ENCODE peak calls at places on chromosomes 4 and X, in five cellular contexts. W is cardiac muscle cell; R is CD8-positive, alpha-beta T cell; V is heart right ventricle; B is AG04450. C is an unnamed sample.

GRCh38 chr4:169099775-169100180 is 89.7 kb upstream of the CBR4 start:
- DNase-seq in W (peak; percentile 69), R (no peak), V (peak; percentile 69), B (no peak), C (no peak)

GRCh38 chrX:39367429-39367828 is 566.2 kb downstream of the MID1IP1 start:
- DNase-seq in W (no peak), R (no peak), V (no peak), B (no peak), C (no peak)

GRCh38 chrX:123731258-123731986 is 1.4 kb downstream of the THOC2 start:
- DNase-seq in W (peak; percentile 54), R (no peak), V (no peak), B (no peak), C (no peak)

GRCh38 chrX:6226053-6226645 is 2.5 kb downstream of the NLGN4X start:
- DNase-seq in W (no peak), R (no peak), V (no peak), B (no peak), C (no peak)

GRCh38 chrX:118347131-118347530 is 1.2 kb downstream of the WDR44 start:
- DNase-seq in W (peak; percentile 56), R (no peak), V (no peak), B (no peak), C (no peak)

GRCh38 chr4:154562697-154563254 is at the start of gene FGB:
- DNase-seq in W (no peak), R (no peak), V (no peak), B (no peak), C (no peak)

GRCh38 chrX:32530802-32531403 is 680.4 kb downstream of the DMD start:
- DNase-seq in W (peak; percentile 56), R (no peak), V (no peak), B (peak; percentile 1), C (no peak)

GRCh38 chr4:182307746-182308145 is 64.5 kb downstream of the TENM3 start:
- DNase-seq in W (peak; percentile 90), R (no peak), V (no peak), B (peak; percentile 91), C (no peak)

GRCh38 chr4:98861100-98861499 is 67.8 kb downstream of the EIF4E start:
- DNase-seq in W (peak; percentile 24), R (no peak), V (no peak), B (no peak), C (no peak)

GRCh38 chr4:41696768-41697167 is 51.8 kb downstream of the PHOX2B start:
- DNase-seq in W (no peak), R (no peak), V (no peak), B (no peak), C (no peak)

GRCh38 chr4:73376962-73377361 is 27.1 kb upstream of the ALB start:
- DNase-seq in W (no peak), R (no peak), V (no peak), B (no peak), C (no peak)

GRCh38 chr4:15778742-15779231 is 659 bp downstream of the CD38 start:
- DNase-seq in W (peak; percentile 32), R (peak; percentile 52), V (peak; percentile 18), B (no peak), C (no peak)

GRCh38 chr4:33323393-33323792 is 2603.2 kb downstream of the PCDH7 start:
- DNase-seq in W (no peak), R (no peak), V (no peak), B (no peak), C (no peak)

GRCh38 chrX:71525316-71525715 is 7.6 kb upstream of the OGT start:
- DNase-seq in W (no peak), R (no peak), V (no peak), B (no peak), C (no peak)

GRCh38 chr4:55218041-55218440 is 92.6 kb upstream of the KDR start:
- DNase-seq in W (no peak), R (no peak), V (no peak), B (no peak), C (no peak)

GRCh38 chrX:136823175-136823574 is 42.4 kb upstream of the ARHGEF6 start:
- DNase-seq in W (no peak), R (no peak), V (no peak), B (no peak), C (no peak)

GRCh38 chrX:4825550-4825949 is 1112.1 kb upstream of the PRKX start:
- DNase-seq in W (no peak), R (no peak), V (no peak), B (no peak), C (no peak)

GRCh38 chrX:70455366-70456202 is 10.9 kb downstream of the DLG3 start:
- DNase-seq in W (no peak), R (no peak), V (no peak), B (no peak), C (no peak)

GRCh38 chr4:134078230-134078914 is 123.2 kb downstream of the PABPC4L start:
- DNase-seq in W (peak; percentile 3), R (no peak), V (no peak), B (no peak), C (no peak)

GRCh38 chrX:76148753-76149152 is 24.1 kb upstream of the PBDC1 start:
- DNase-seq in W (peak; percentile 39), R (peak; percentile 67), V (peak; percentile 21), B (no peak), C (no peak)

GRCh38 chr4:158863296-158863695 is 94.5 kb downstream of the FNIP2 start:
- DNase-seq in W (no peak), R (no peak), V (no peak), B (no peak), C (no peak)

GRCh38 chrX:106894978-106895452 is 8.1 kb downstream of the RIPPLY1 start:
- DNase-seq in W (peak; percentile 72), R (no peak), V (peak; percentile 7), B (peak; percentile 29), C (no peak)

GRCh38 chr4:39134674-39135073 is 47.7 kb upstream of the WDR19 start:
- DNase-seq in W (no peak), R (no peak), V (no peak), B (no peak), C (no peak)

GRCh38 chr4:168773388-168774195 is 236.5 kb downstream of the CBR4 start:
- DNase-seq in W (no peak), R (no peak), V (no peak), B (no peak), C (no peak)

GRCh38 chr4:75637827-75638226 is 7.5 kb upstream of the CDKL2 start:
- DNase-seq in W (no peak), R (no peak), V (no peak), B (no peak), C (no peak)

GRCh38 chr4:80263541-80264351 is 2.7 kb upstream of the FGF5 start:
- DNase-seq in W (peak; percentile 15), R (no peak), V (no peak), B (no peak), C (no peak)

GRCh38 chr4:25454491-25454890 is 77.4 kb downstream of the ANAPC4 start:
- DNase-seq in W (no peak), R (no peak), V (no peak), B (no peak), C (no peak)

GRCh38 chr4:172707622-172708021 is 461.0 kb upstream of the GALNT7 start:
- DNase-seq in W (no peak), R (no peak), V (no peak), B (no peak), C (no peak)

GRCh38 chr4:76087007-76087769 is 12.7 kb downstream of the ART3 start:
- DNase-seq in W (peak; percentile 80), R (no peak), V (peak; percentile 57), B (peak; percentile 7), C (no peak)

GRCh38 chr4:118969359-118969758 is 80.7 kb downstream of the SYNPO2 start:
- DNase-seq in W (peak; percentile 80), R (no peak), V (peak; percentile 63), B (no peak), C (no peak)

GRCh38 chrX:72258174-72258573 is 18.9 kb downstream of the RPS4X start:
- DNase-seq in W (peak; percentile 77), R (no peak), V (no peak), B (peak; percentile 57), C (no peak)

GRCh38 chr4:128310266-128310697 is 22.7 kb upstream of the PGRMC2 start:
- DNase-seq in W (peak; percentile 35), R (no peak), V (peak; percentile 35), B (no peak), C (no peak)

GRCh38 chr4:111631157-111631999 is 513.9 kb upstream of the FAM241A start:
- DNase-seq in W (peak; percentile 35), R (no peak), V (no peak), B (no peak), C (no peak)

GRCh38 chrX:42615161-42615563 is 162.8 kb downstream of the PPP1R2C start:
- DNase-seq in W (peak; percentile 0), R (no peak), V (no peak), B (no peak), C (peak; percentile 5)
- TF ChIP-seq CTCF in W (no peak), R (no peak), V (no peak), B (no peak), C (peak; percentile 35)

DNA sequence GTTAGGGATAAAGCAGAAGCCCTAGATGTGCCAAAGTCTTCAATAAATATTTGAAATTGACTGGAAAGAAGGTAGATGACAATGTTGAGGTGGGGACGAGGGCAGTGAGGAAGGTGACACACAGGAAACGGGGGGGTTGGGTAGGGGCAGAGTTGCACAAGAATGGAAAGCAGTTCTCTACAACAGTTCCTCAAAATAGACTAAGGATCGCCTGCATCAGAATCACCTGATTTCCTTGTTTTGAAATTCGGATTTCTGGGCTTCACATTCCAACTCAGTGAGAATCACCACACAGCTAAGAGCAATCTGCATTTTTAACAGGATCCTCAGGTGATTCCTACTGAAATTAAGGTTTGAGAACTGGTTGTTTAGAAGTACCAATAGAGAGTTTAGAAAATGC is 70.6 kb downstream of the ARFIP1 start:
- DNase-seq in W (peak; percentile 27), R (peak; percentile 45), V (peak; percentile 31), B (no peak), C (no peak)
- TF ChIP-seq CTCF in W (no peak), R (no peak), V (no peak), B (no peak), C (no peak)

GRCh38 chr4:189117426-189117825 is 823.2 kb upstream of the FRG1 start:
- DNase-seq in W (no peak), R (no peak), V (no peak), B (no peak), C (no peak)
- TF ChIP-seq CTCF in W (no peak), R (no peak), V (no peak), B (no peak), C (no peak)

GRCh38 chr4:186342582-186342981 is 76.6 kb downstream of the F11 start:
- DNase-seq in W (no peak), R (no peak), V (no peak), B (no peak), C (no peak)

GRCh38 chr4:186348433-186348832 is 82.4 kb downstream of the F11 start:
- DNase-seq in W (no peak), R (no peak), V (no peak), B (no peak), C (no peak)

GRCh38 chr4:186341655-186342054 is 75.7 kb downstream of the F11 start:
- DNase-seq in W (no peak), R (no peak), V (no peak), B (no peak), C (no peak)

GRCh38 chr4:186347743-186348142 is 81.8 kb downstream of the F11 start:
- DNase-seq in W (no peak), R (no peak), V (no peak), B (no peak), C (no peak)

GRCh38 chr4:186345184-186345583 is 79.2 kb downstream of the F11 start:
- DNase-seq in W (no peak), R (no peak), V (no peak), B (no peak), C (no peak)
- TF ChIP-seq CTCF in W (no peak), R (no peak), V (no peak), B (no peak), C (no peak)

GRCh38 chrX:68945603-68946228 is 116.9 kb downstream of the EFNB1 start:
- DNase-seq in W (peak; percentile 82), R (no peak), V (no peak), B (no peak), C (no peak)
- TF ChIP-seq CTCF in W (peak; percentile 58), R (no peak), V (no peak), B (peak; percentile 40), C (peak; percentile 50)